ENCODE peak calls at places on chromosomes 11 and 22, in six cellular contexts. One of them, this sample, is unnamed.
A peak's percentile ranks its signal among the peaks of the same experiment; 100 is the strongest.

GRCh38 chr22:43262990-43263644 is 76.2 kb upstream of the TTLL12 start:
- DNase-seq in astrocyte: peak; percentile 20
- DNase-seq in left ventricle myocardium inferior: peak; percentile 27
- DNase-seq in gastrocnemius medialis: no peak
- DNase-seq in epithelial cell of esophagus: peak; percentile 6
- DNase-seq in fibroblast of the aortic adventitia: no peak
- DNase-seq in this sample: peak; percentile 65

GRCh38 chr11:33000181-33000580 is 15.5 kb upstream of the DEPDC7 start:
- DNase-seq in astrocyte: peak; percentile 87
- DNase-seq in left ventricle myocardium inferior: no peak
- DNase-seq in gastrocnemius medialis: no peak
- DNase-seq in epithelial cell of esophagus: peak; percentile 50
- DNase-seq in fibroblast of the aortic adventitia: peak; percentile 92
- DNase-seq in this sample: no peak

GRCh38 chr11:65444314-65445051 is 21.9 kb downstream of the NEAT1 start:
- DNase-seq in astrocyte: no peak
- DNase-seq in left ventricle myocardium inferior: no peak
- DNase-seq in gastrocnemius medialis: peak; percentile 55
- DNase-seq in epithelial cell of esophagus: peak; percentile 52
- DNase-seq in fibroblast of the aortic adventitia: no peak
- DNase-seq in this sample: no peak

GRCh38 chr11:120511804-120512726 is 517 bp downstream of the GRIK4 start:
- DNase-seq in astrocyte: no peak
- DNase-seq in left ventricle myocardium inferior: no peak
- DNase-seq in gastrocnemius medialis: no peak
- DNase-seq in epithelial cell of esophagus: no peak
- DNase-seq in fibroblast of the aortic adventitia: no peak
- DNase-seq in this sample: no peak

GRCh38 chr11:121476379-121477032 is 23.7 kb upstream of the SORL1-AS1 start:
- DNase-seq in astrocyte: no peak
- DNase-seq in left ventricle myocardium inferior: no peak
- DNase-seq in gastrocnemius medialis: no peak
- DNase-seq in epithelial cell of esophagus: peak; percentile 82
- DNase-seq in fibroblast of the aortic adventitia: no peak
- DNase-seq in this sample: no peak

GRCh38 chr22:40533712-40534378 is 102.7 kb downstream of the MRTFA start:
- DNase-seq in astrocyte: peak; percentile 77
- DNase-seq in left ventricle myocardium inferior: no peak
- DNase-seq in gastrocnemius medialis: no peak
- DNase-seq in epithelial cell of esophagus: peak; percentile 73
- DNase-seq in fibroblast of the aortic adventitia: peak; percentile 47
- DNase-seq in this sample: peak; percentile 77

GRCh38 chr11:62705401-62705800 is 1.8 kb downstream of the BSCL2 start:
- DNase-seq in astrocyte: no peak
- DNase-seq in left ventricle myocardium inferior: no peak
- DNase-seq in gastrocnemius medialis: no peak
- DNase-seq in epithelial cell of esophagus: no peak
- DNase-seq in fibroblast of the aortic adventitia: no peak
- DNase-seq in this sample: no peak

GRCh38 chr11:102267602-102268001 is 49.7 kb upstream of the BIRC3 start:
- DNase-seq in astrocyte: peak; percentile 73
- DNase-seq in left ventricle myocardium inferior: no peak
- DNase-seq in gastrocnemius medialis: no peak
- DNase-seq in epithelial cell of esophagus: peak; percentile 76
- DNase-seq in fibroblast of the aortic adventitia: peak; percentile 70
- DNase-seq in this sample: no peak

GRCh38 chr11:72015511-72016061 is 16.9 kb downstream of the IL18BP start:
- DNase-seq in astrocyte: no peak
- DNase-seq in left ventricle myocardium inferior: no peak
- DNase-seq in gastrocnemius medialis: no peak
- DNase-seq in epithelial cell of esophagus: peak; percentile 36
- DNase-seq in fibroblast of the aortic adventitia: no peak
- DNase-seq in this sample: peak; percentile 17

GRCh38 chr22:31492151-31492550 is 2.5 kb upstream of the EIF4ENIF1 start:
- DNase-seq in astrocyte: no peak
- DNase-seq in left ventricle myocardium inferior: no peak
- DNase-seq in gastrocnemius medialis: no peak
- DNase-seq in epithelial cell of esophagus: peak; percentile 15
- DNase-seq in fibroblast of the aortic adventitia: no peak
- DNase-seq in this sample: no peak

GRCh38 chr22:31495343-31495742 is 993 bp upstream of the SFI1 start:
- DNase-seq in astrocyte: no peak
- DNase-seq in left ventricle myocardium inferior: no peak
- DNase-seq in gastrocnemius medialis: no peak
- DNase-seq in epithelial cell of esophagus: no peak
- DNase-seq in fibroblast of the aortic adventitia: no peak
- DNase-seq in this sample: no peak

GRCh38 chr22:31497148-31497938 is 1.0 kb downstream of the SFI1 start:
- DNase-seq in astrocyte: no peak
- DNase-seq in left ventricle myocardium inferior: no peak
- DNase-seq in gastrocnemius medialis: no peak
- DNase-seq in epithelial cell of esophagus: no peak
- DNase-seq in fibroblast of the aortic adventitia: peak; percentile 0
- DNase-seq in this sample: no peak

GRCh38 chr22:31496735-31497146 is 405 bp downstream of the SFI1 start:
- DNase-seq in astrocyte: no peak
- DNase-seq in left ventricle myocardium inferior: no peak
- DNase-seq in gastrocnemius medialis: no peak
- DNase-seq in epithelial cell of esophagus: peak; percentile 6
- DNase-seq in fibroblast of the aortic adventitia: peak; percentile 11
- DNase-seq in this sample: peak; percentile 57

GRCh38 chr22:31496007-31496734 is at the start of gene SFI1:
- DNase-seq in astrocyte: peak; percentile 79
- DNase-seq in left ventricle myocardium inferior: peak; percentile 93
- DNase-seq in gastrocnemius medialis: peak; percentile 77
- DNase-seq in epithelial cell of esophagus: peak; percentile 91
- DNase-seq in fibroblast of the aortic adventitia: peak; percentile 88
- DNase-seq in this sample: peak; percentile 97
- TF ChIP-seq CTCF in astrocyte: no peak
- TF ChIP-seq CTCF in left ventricle myocardium inferior: peak; percentile 45
- TF ChIP-seq CTCF in gastrocnemius medialis: no peak
- TF ChIP-seq CTCF in epithelial cell of esophagus: peak; percentile 18
- TF ChIP-seq CTCF in fibroblast of the aortic adventitia: peak; percentile 32
- TF ChIP-seq CTCF in this sample: peak; percentile 24

DNA sequence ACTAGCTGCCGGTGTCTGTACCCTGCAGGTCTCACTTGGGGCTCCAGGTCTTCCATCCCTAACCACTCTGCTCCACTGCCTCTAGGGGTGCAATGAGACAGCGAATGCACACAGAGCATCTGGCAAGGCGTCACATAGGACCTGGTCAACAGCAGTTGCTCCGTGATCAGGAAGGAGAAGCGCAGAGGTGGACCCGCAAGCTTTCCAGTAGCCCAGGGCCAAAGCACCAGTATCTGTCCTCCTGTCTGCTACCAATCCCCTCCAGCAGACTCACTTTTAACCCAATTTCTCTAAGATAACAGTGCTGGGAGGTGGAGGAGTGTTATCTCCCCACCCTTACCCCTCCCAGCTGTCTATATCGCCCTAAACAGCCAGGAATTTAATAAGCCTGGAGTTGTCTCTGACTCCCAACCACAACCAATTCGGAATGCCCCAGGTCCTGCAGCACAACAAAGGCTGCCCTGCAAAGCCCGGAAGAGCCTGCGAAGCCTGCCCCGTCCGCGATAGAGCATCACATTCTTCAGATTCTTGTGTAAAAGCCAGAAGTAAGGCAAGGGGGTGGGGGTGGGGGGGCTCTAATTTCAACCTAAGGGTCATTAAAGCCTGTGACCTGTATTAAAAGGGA is 19.3 kb downstream of the MYH9 start:
- DNase-seq in astrocyte: peak; percentile 87
- DNase-seq in left ventricle myocardium inferior: no peak
- DNase-seq in gastrocnemius medialis: no peak
- DNase-seq in epithelial cell of esophagus: peak; percentile 38
- DNase-seq in fibroblast of the aortic adventitia: peak; percentile 83
- DNase-seq in this sample: peak; percentile 68
- TF ChIP-seq CTCF in astrocyte: no peak
- TF ChIP-seq CTCF in left ventricle myocardium inferior: peak; percentile 21
- TF ChIP-seq CTCF in gastrocnemius medialis: no peak
- TF ChIP-seq CTCF in epithelial cell of esophagus: no peak
- TF ChIP-seq CTCF in fibroblast of the aortic adventitia: no peak
- TF ChIP-seq CTCF in this sample: peak; percentile 21

GRCh38 chr11:133153031-133153430 is 379.3 kb downstream of the OPCML start:
- DNase-seq in astrocyte: no peak
- DNase-seq in left ventricle myocardium inferior: no peak
- DNase-seq in gastrocnemius medialis: no peak
- DNase-seq in epithelial cell of esophagus: no peak
- DNase-seq in fibroblast of the aortic adventitia: no peak
- DNase-seq in this sample: no peak

GRCh38 chr11:133162228-133162627 is 370.1 kb downstream of the OPCML start:
- DNase-seq in astrocyte: no peak
- DNase-seq in left ventricle myocardium inferior: no peak
- DNase-seq in gastrocnemius medialis: no peak
- DNase-seq in epithelial cell of esophagus: no peak
- DNase-seq in fibroblast of the aortic adventitia: no peak
- DNase-seq in this sample: no peak

GRCh38 chr11:133160754-133161153 is 371.5 kb downstream of the OPCML start:
- DNase-seq in astrocyte: no peak
- DNase-seq in left ventricle myocardium inferior: no peak
- DNase-seq in gastrocnemius medialis: no peak
- DNase-seq in epithelial cell of esophagus: no peak
- DNase-seq in fibroblast of the aortic adventitia: no peak
- DNase-seq in this sample: no peak

GRCh38 chr11:133157180-133157579 is 375.1 kb downstream of the OPCML start:
- DNase-seq in astrocyte: no peak
- DNase-seq in left ventricle myocardium inferior: no peak
- DNase-seq in gastrocnemius medialis: no peak
- DNase-seq in epithelial cell of esophagus: no peak
- DNase-seq in fibroblast of the aortic adventitia: no peak
- DNase-seq in this sample: no peak
- TF ChIP-seq CTCF in astrocyte: no peak
- TF ChIP-seq CTCF in left ventricle myocardium inferior: peak; percentile 62
- TF ChIP-seq CTCF in gastrocnemius medialis: no peak
- TF ChIP-seq CTCF in epithelial cell of esophagus: no peak
- TF ChIP-seq CTCF in fibroblast of the aortic adventitia: no peak
- TF ChIP-seq CTCF in this sample: no peak

DNA sequence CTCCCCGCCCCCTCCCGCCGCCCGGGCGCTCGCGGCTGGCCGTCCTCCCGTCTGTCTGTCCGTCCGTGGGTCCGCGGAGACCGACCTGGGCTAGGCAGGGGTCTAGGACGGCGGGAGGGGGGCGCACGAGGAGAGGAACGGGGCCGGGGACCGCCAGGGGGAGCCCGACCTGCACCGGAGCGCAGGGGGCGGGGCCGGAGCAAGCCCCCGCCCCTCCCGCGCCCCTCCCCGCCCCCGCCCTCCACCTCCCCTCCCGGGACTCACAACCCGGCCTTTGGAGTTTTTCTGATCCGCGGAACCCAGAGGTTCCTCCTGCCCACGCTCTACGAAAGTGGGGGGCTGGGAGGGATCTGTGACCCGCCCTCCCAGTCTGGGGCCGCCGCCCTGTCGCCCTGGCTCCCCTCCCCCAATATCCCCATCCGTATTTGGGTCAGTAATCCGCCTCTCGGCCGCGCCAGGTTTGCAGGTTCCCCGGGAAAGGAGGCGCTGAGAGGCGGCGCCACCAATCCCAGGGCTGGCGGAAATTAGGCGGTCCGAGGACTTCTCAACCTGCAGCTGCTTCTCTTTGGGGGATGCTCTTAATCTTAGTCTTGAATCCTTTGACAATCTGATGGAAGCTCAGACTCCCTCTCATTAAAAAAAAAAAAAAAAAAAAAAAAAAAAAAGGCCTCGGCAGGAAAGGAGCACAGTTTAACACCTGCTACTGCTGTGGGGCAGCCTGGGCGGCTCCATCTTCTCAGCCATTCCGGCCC is 922 bp upstream of the KCNJ11 start:
- DNase-seq in astrocyte: no peak
- DNase-seq in left ventricle myocardium inferior: peak; percentile 78
- DNase-seq in gastrocnemius medialis: peak; percentile 94
- DNase-seq in epithelial cell of esophagus: peak; percentile 60
- DNase-seq in fibroblast of the aortic adventitia: no peak
- DNase-seq in this sample: peak; percentile 82
- TF ChIP-seq CTCF in astrocyte: no peak
- TF ChIP-seq CTCF in left ventricle myocardium inferior: peak; percentile 82
- TF ChIP-seq CTCF in gastrocnemius medialis: peak; percentile 39
- TF ChIP-seq CTCF in epithelial cell of esophagus: peak; percentile 36
- TF ChIP-seq CTCF in fibroblast of the aortic adventitia: peak; percentile 50
- TF ChIP-seq CTCF in this sample: peak; percentile 78

GRCh38 chr22:45911601-45912271 is 65.2 kb downstream of the WNT7B start:
- DNase-seq in astrocyte: no peak
- DNase-seq in left ventricle myocardium inferior: peak; percentile 65
- DNase-seq in gastrocnemius medialis: peak; percentile 83
- DNase-seq in epithelial cell of esophagus: peak; percentile 88
- DNase-seq in fibroblast of the aortic adventitia: peak; percentile 42
- DNase-seq in this sample: no peak
- TF ChIP-seq CTCF in astrocyte: no peak
- TF ChIP-seq CTCF in left ventricle myocardium inferior: no peak
- TF ChIP-seq CTCF in gastrocnemius medialis: no peak
- TF ChIP-seq CTCF in epithelial cell of esophagus: peak; percentile 36
- TF ChIP-seq CTCF in fibroblast of the aortic adventitia: no peak
- TF ChIP-seq CTCF in this sample: no peak

GRCh38 chr11:129884581-129884980 is 10.8 kb downstream of the NFRKB start:
- DNase-seq in astrocyte: no peak
- DNase-seq in left ventricle myocardium inferior: no peak
- DNase-seq in gastrocnemius medialis: no peak
- DNase-seq in epithelial cell of esophagus: no peak
- DNase-seq in fibroblast of the aortic adventitia: no peak
- DNase-seq in this sample: no peak

GRCh38 chr11:129880311-129880710 is 15.1 kb downstream of the NFRKB start:
- DNase-seq in astrocyte: no peak
- DNase-seq in left ventricle myocardium inferior: no peak
- DNase-seq in gastrocnemius medialis: no peak
- DNase-seq in epithelial cell of esophagus: no peak
- DNase-seq in fibroblast of the aortic adventitia: no peak
- DNase-seq in this sample: no peak

GRCh38 chr11:129885381-129885780 is 10.0 kb downstream of the NFRKB start:
- DNase-seq in astrocyte: no peak
- DNase-seq in left ventricle myocardium inferior: no peak
- DNase-seq in gastrocnemius medialis: no peak
- DNase-seq in epithelial cell of esophagus: no peak
- DNase-seq in fibroblast of the aortic adventitia: no peak
- DNase-seq in this sample: no peak

DNA sequence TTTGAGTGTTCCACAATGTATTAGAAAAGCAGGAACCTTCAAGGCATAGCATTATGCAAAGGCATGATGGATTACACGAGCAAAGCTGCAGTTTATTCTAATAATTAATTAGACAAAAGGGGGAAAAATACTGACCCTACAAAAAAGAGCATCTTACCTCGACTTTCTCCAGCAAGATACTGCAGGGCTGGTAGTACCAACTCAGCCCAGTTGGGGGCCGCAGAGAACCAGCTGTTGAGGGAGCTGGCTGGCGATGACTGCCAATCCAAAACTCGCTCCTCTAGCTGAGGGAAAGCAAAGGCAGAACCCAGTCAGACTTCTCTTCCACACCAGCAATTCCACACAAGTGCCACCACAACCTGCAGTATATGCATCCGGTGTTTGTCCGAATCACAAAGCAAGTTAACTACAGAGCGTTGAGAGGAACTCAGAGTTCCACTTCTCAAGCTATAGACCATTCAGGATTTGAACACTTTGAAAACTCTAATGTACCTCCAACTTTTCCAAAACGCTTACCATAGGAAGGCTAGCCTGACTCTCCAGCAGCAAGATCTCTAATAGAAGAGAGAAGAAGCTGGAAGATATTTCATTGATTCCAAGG is 13.7 kb downstream of the NFRKB start:
- DNase-seq in astrocyte: no peak
- DNase-seq in left ventricle myocardium inferior: no peak
- DNase-seq in gastrocnemius medialis: no peak
- DNase-seq in epithelial cell of esophagus: peak; percentile 60
- DNase-seq in fibroblast of the aortic adventitia: peak; percentile 22
- DNase-seq in this sample: peak; percentile 59
- TF ChIP-seq CTCF in astrocyte: peak; percentile 57
- TF ChIP-seq CTCF in left ventricle myocardium inferior: peak; percentile 42
- TF ChIP-seq CTCF in gastrocnemius medialis: no peak
- TF ChIP-seq CTCF in epithelial cell of esophagus: peak; percentile 77
- TF ChIP-seq CTCF in fibroblast of the aortic adventitia: peak; percentile 76
- TF ChIP-seq CTCF in this sample: peak; percentile 61

This sample was measured in activated CD8-positive, alpha-beta T cell treated with anti-CD3 and anti-CD28 coated beads for 36 hours.